ENCODE peak calls at places on chromosome 21, in four cellular contexts. H, F, A and T are unnamed samples.
A peak's percentile ranks its signal among the peaks of the same experiment; 100 is the strongest.

GRCh38 chr21:37028579-37028978 is 22.1 kb downstream of the RIPPLY3 start:
- DNase-seq in H (no peak), F (peak; percentile 30), A (peak; percentile 33), T (no peak)

GRCh38 chr21:46457801-46458314 is 833 bp upstream of the DIP2A start:
- DNase-seq in H (no peak), F (peak; percentile 49), A (peak; percentile 42), T (peak; percentile 43)

GRCh38 chr21:42609806-42610205 is 43.6 kb upstream of the PDE9A start:
- DNase-seq in H (no peak), F (no peak), A (no peak), T (no peak)

GRCh38 chr21:30336596-30336995 is 898 bp downstream of the KRTAP27-1 start:
- DNase-seq in H (no peak), F (peak; percentile 61), A (peak; percentile 16), T (no peak)

GRCh38 chr21:14560139-14560538 is 14.0 kb upstream of the SAMSN1 start:
- DNase-seq in H (no peak), F (no peak), A (no peak), T (no peak)

GRCh38 chr21:19853709-19854575 is 1144.3 kb upstream of the NCAM2 start:
- DNase-seq in H (no peak), F (no peak), A (no peak), T (no peak)

GRCh38 chr21:29800051-29800450 is 139.7 kb downstream of the GRIK1 start:
- DNase-seq in H (no peak), F (no peak), A (no peak), T (no peak)

GRCh38 chr21:25963186-25963585 is 207.4 kb downstream of the APP start:
- DNase-seq in H (peak; percentile 26), F (peak; percentile 58), A (peak; percentile 88), T (peak; percentile 16)

GRCh38 chr21:26443867-26444266 is 129.2 kb downstream of the CYYR1 start:
- DNase-seq in H (no peak), F (no peak), A (no peak), T (no peak)

GRCh38 chr21:37145635-37146111 is 72.6 kb downstream of the TTC3 start:
- DNase-seq in H (peak; percentile 30), F (peak; percentile 5), A (peak; percentile 65), T (no peak)

GRCh38 chr21:31137951-31138350 is 99.7 kb upstream of the KRTAP19-8 start:
- DNase-seq in H (no peak), F (no peak), A (no peak), T (no peak)

GRCh38 chr21:43958364-43959158 is 53.5 kb upstream of the TRAPPC10 start:
- DNase-seq in H (no peak), F (no peak), A (no peak), T (no peak)

GRCh38 chr21:36909423-36909822 is 57.0 kb downstream of the HLCS start:
- DNase-seq in H (no peak), F (no peak), A (no peak), T (no peak)

GRCh38 chr21:14879458-14879857 is 185.3 kb downstream of the NRIP1 start:
- DNase-seq in H (no peak), F (no peak), A (no peak), T (no peak)

GRCh38 chr21:31875424-31876097 is 2.7 kb downstream of the HUNK start:
- DNase-seq in H (no peak), F (no peak), A (no peak), T (no peak)

GRCh38 chr21:14874379-14874778 is 190.4 kb downstream of the NRIP1 start:
- DNase-seq in H (no peak), F (no peak), A (no peak), T (no peak)

GRCh38 chr21:14070049-14070893 is 140.5 kb downstream of the LIPI start:
- DNase-seq in H (no peak), F (no peak), A (no peak), T (no peak)

GRCh38 chr21:41752231-41752681 is 14.6 kb downstream of the RIPK4 start:
- DNase-seq in H (peak; percentile 60), F (peak; percentile 39), A (peak; percentile 84), T (peak; percentile 63)

GRCh38 chr21:21003701-21004100 is 5.5 kb downstream of the NCAM2 start:
- DNase-seq in H (no peak), F (peak; percentile 47), A (peak; percentile 55), T (peak; percentile 47)

GRCh38 chr21:34074283-34075098 is 1.1 kb downstream of the MRPS6 start:
- DNase-seq in H (no peak), F (no peak), A (peak; percentile 33), T (no peak)

GRCh38 chr21:25515484-25516405 is 91.5 kb downstream of the MRPL39 start:
- DNase-seq in H (no peak), F (peak; percentile 9), A (no peak), T (no peak)

GRCh38 chr21:31371715-31372114 is 27.7 kb upstream of the TIAM1 start:
- DNase-seq in H (no peak), F (no peak), A (no peak), T (no peak)

GRCh38 chr21:35096959-35097358 is 47.9 kb upstream of the RUNX1 start:
- DNase-seq in H (no peak), F (no peak), A (no peak), T (no peak)

GRCh38 chr21:45102391-45102932 is 28.1 kb downstream of the ADARB1 start:
- DNase-seq in H (peak; percentile 58), F (peak; percentile 85), A (peak; percentile 78), T (peak; percentile 70)
- TF ChIP-seq CTCF in H (peak; percentile 36), F (peak; percentile 36), A (peak; percentile 15), T (peak; percentile 65)

DNA sequence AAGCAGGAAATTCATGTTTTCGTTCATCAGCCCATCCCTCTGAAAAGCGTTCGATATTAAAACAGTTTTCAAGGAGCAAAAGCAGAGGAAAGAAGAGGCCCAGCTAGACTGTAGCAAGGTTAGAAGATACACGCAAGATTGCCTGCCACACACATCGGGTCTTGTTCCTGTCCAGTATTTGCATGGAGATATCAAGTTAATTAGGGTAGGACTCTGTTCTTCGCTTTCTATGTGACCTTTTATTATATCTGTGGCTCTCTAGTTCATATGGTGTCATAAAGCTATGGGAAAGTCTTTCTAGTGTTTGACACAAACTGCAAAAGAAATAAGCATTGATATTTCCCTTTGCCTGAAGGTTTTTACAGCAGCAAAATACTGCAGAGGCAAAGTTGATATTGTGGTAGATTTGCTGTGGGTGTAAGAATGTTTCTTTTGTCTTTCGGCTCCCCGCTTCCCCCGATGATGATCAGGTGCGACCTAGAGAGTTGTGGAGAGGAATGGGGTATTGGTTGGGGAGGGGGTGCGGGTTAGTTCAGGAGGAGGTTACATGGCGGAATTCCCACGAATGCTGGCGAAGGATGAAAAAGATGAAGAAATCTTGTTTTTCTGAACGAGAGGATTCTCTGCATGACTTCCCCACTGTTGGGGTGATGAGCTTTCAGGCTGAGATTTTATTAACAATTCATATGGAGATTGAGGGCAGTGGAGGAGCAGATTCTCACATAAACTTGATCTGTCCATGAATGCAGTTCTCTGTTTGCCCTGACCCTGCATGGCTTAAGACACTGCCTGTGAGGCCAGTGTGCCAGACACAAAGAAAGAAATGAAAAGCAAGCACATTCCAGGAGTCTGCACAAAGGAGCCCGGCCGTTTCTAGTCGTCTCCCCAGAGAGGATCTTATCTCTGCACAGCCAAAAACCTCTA is 550.1 kb downstream of the USP25 start:
- DNase-seq in H (no peak), F (peak; percentile 69), A (no peak), T (peak; percentile 44)
- TF ChIP-seq CTCF in H (no peak), F (no peak), A (no peak), T (no peak)

GRCh38 chr21:38988211-38989096 is 182.7 kb downstream of the ETS2 start:
- DNase-seq in H (no peak), F (no peak), A (no peak), T (no peak)

GRCh38 chr21:38989097-38989744 is 183.5 kb downstream of the ETS2 start:
- DNase-seq in H (no peak), F (no peak), A (no peak), T (no peak)

GRCh38 chr21:38989745-38990423 is 184.2 kb downstream of the ETS2 start:
- DNase-seq in H (peak; percentile 55), F (peak; percentile 93), A (no peak), T (peak; percentile 39)

GRCh38 chr21:38992737-38993136 is 187.0 kb downstream of the ETS2 start:
- DNase-seq in H (no peak), F (peak; percentile 81), A (no peak), T (no peak)

DNA sequence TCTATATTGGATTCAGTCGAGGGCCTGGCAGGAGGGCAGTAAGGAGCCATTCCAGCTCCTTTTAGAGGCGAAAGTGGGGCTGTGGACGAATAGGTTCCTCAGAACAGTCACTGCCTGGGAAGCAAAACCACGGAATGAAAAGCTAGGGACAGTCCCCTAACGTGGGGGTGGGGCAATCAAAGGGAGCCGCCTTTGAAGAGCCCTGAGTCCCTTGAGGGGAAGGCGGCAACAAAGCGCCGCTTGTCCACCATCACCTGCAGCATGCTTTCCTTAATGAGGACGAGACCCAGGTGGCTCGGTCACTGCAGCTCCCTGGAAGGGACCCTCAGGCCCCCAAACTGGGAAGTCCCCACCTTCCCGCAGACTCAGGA is 184.7 kb downstream of the ETS2 start:
- DNase-seq in H (no peak), F (no peak), A (no peak), T (no peak)
- TF ChIP-seq CTCF in H (no peak), F (no peak), A (no peak), T (no peak)

GRCh38 chr21:32921632-32922230 is 104.0 kb upstream of the OLIG2 start:
- DNase-seq in H (no peak), F (no peak), A (peak; percentile 27), T (no peak)
- TF ChIP-seq CTCF in H (peak; percentile 56), F (peak; percentile 45), A (peak; percentile 24), T (peak; percentile 76)

GRCh38 chr21:38809170-38809878 is 3.6 kb downstream of the ETS2 start:
- DNase-seq in H (no peak), F (no peak), A (no peak), T (no peak)

GRCh38 chr21:38813143-38813542 is 7.4 kb downstream of the ETS2 start:
- DNase-seq in H (no peak), F (no peak), A (no peak), T (no peak)

GRCh38 chr21:38811257-38811656 is 5.5 kb downstream of the ETS2 start:
- DNase-seq in H (peak; percentile 92), F (peak; percentile 75), A (peak; percentile 96), T (peak; percentile 95)

GRCh38 chr21:38810034-38810825 is 4.5 kb downstream of the ETS2 start:
- DNase-seq in H (no peak), F (no peak), A (no peak), T (no peak)

DNA sequence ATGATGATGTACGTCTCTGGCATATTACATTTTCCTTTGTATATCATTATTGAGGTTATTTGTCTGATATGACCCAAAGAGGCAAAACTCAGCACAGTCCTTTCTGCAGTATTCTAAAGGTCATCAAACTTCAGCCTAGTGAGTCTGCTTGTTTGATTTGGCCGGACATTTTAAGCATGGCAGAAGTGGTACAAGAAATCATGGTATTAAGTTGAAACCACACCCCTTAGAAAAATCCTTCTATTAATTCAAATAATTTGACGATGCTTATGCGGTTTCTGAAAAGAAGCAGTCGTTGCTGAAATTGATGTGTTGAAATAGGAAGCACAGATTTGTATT is 5.1 kb downstream of the ETS2 start:
- DNase-seq in H (no peak), F (no peak), A (no peak), T (peak; percentile 16)
- TF ChIP-seq CTCF in H (no peak), F (no peak), A (no peak), T (no peak)

GRCh38 chr21:28636988-28637691 is 355.5 kb downstream of the LTN1 start:
- DNase-seq in H (peak; percentile 80), F (peak; percentile 82), A (peak; percentile 67), T (peak; percentile 92)
- TF ChIP-seq CTCF in H (peak; percentile 4), F (no peak), A (no peak), T (no peak)

DNA sequence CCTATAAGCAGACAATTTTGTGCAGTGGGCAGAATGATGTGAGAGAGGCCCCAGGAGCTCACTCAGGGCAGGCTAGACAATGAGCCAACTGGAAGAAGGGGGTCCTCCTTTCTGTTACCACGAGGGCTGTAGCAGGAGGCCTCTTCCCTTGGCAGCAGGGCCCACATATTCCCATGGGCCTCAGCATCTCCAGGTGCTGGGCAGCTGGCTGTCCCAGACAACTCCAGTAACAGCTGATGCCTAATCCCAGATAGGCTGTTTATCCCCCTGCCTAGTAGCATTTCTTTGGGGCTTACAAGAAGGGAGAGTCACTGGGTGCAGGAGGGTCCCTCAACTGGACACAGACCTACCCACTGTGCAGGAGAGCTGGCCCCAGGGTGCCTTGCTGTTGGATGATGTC is 278.2 kb downstream of the DSCAM start:
- DNase-seq in H (no peak), F (no peak), A (no peak), T (no peak)
- TF ChIP-seq CTCF in H (no peak), F (no peak), A (no peak), T (no peak)